ENCODE peak calls at places on chromosome 17, in seven cellular contexts. Q, K, G, T, J, N and E are unnamed samples.
A peak's percentile ranks its signal among the peaks of the same experiment; 100 is the strongest.

GRCh38 chr17:44110823-44111633 is 12.4 kb downstream of the HDAC5 start:
- DNase-seq in G (peak; percentile 57), K (peak; percentile 87), J (peak; percentile 88), T (peak; percentile 84), N (peak; percentile 92), Q (peak; percentile 43), E (peak; percentile 86)

GRCh38 chr17:50882851-50883250 is 16.7 kb upstream of the TOB1 start:
- DNase-seq in T (no peak), Q (no peak), G (no peak), N (peak; percentile 67), J (no peak), K (no peak), E (no peak)

GRCh38 chr17:83189673-83190385 is 110.4 kb downstream of the METRNL start:
- DNase-seq in T (no peak), Q (peak; percentile 5), J (no peak), G (no peak), N (peak; percentile 61), K (peak; percentile 81), E (no peak)

GRCh38 chr17:44327715-44328449 is 3.3 kb upstream of the SLC25A39 start:
- DNase-seq in Q (no peak), T (no peak), G (no peak), K (no peak), N (no peak), J (no peak), E (no peak)

GRCh38 chr17:1089915-1090314 is 89.9 kb downstream of the ABR start:
- DNase-seq in K (no peak), Q (no peak), J (no peak), G (no peak), T (no peak), N (no peak), E (no peak)

GRCh38 chr17:74394275-74394950 is 27.1 kb downstream of the GPR142 start:
- DNase-seq in J (no peak), N (no peak), G (no peak), K (no peak), Q (no peak), T (no peak), E (no peak)

GRCh38 chr17:73103661-73104335 is 11.3 kb upstream of the SLC39A11 start:
- DNase-seq in J (no peak), K (no peak), T (no peak), Q (no peak), G (no peak), N (no peak), E (no peak)

GRCh38 chr17:80671039-80671822 is 126.6 kb downstream of the RPTOR start:
- DNase-seq in T (no peak), N (no peak), K (no peak), G (no peak), J (no peak), Q (no peak), E (no peak)

GRCh38 chr17:6800422-6801027 is 24.5 kb downstream of the FBXO39 start:
- DNase-seq in G (peak; percentile 3), Q (no peak), N (no peak), K (no peak), J (no peak), T (no peak), E (no peak)

GRCh38 chr17:41377546-41377945 is 4.6 kb downstream of the KRT34 start:
- DNase-seq in G (no peak), T (no peak), J (no peak), N (no peak), K (no peak), Q (no peak), E (no peak)

GRCh38 chr17:76544916-76545365 is 5.1 kb downstream of the PRCD start:
- DNase-seq in T (no peak), G (no peak), N (no peak), J (no peak), Q (no peak), K (no peak), E (no peak)

GRCh38 chr17:66002807-66003206 is 189.1 kb downstream of the CEP112 start:
- DNase-seq in G (no peak), J (no peak), N (peak; percentile 13), T (no peak), K (no peak), Q (no peak), E (no peak)